ENCODE peak calls at places on chromosomes 13 and 19, in seven cellular contexts. H, F, D, K, V, T and W are unnamed samples.

GRCh38 chr19:50384685-50385535 is 763 bp downstream of the POLD1 start:
- DNase-seq in H (no peak), F (no peak), D (no peak), K (peak; percentile 37), V (no peak), T (no peak), W (peak; percentile 57)

GRCh38 chr13:102128216-102128800 is 273.5 kb downstream of the FGF14 start:
- DNase-seq in H (no peak), F (no peak), D (no peak), K (no peak), V (no peak), T (no peak), W (peak; percentile 98)

GRCh38 chr19:16449330-16449961 is 22.3 kb downstream of the EPS15L1 start:
- DNase-seq in H (no peak), F (no peak), D (no peak), K (no peak), V (no peak), T (no peak), W (no peak)

GRCh38 chr13:109577191-109577700 is 209.1 kb downstream of the IRS2 start:
- DNase-seq in H (no peak), F (no peak), D (no peak), K (no peak), V (no peak), T (no peak), W (no peak)

GRCh38 chr13:26980099-26981031 is 191.2 kb downstream of the USP12 start:
- DNase-seq in H (no peak), F (no peak), D (no peak), K (no peak), V (no peak), T (no peak), W (no peak)

GRCh38 chr13:63463782-63464610 is 2048.3 kb upstream of the PCDH20 start:
- DNase-seq in H (no peak), F (no peak), D (no peak), K (no peak), V (no peak), T (no peak), W (peak; percentile 88)

GRCh38 chr13:113902536-113902935 is 38.7 kb upstream of the GAS6 start:
- DNase-seq in H (no peak), F (no peak), D (no peak), K (no peak), V (no peak), T (no peak), W (no peak)

GRCh38 chr19:17194608-17195007 is 20.5 kb upstream of the USE1 start:
- DNase-seq in H (no peak), F (no peak), D (no peak), K (no peak), V (no peak), T (no peak), W (no peak)

GRCh38 chr19:6997679-6998445 is 23.4 kb downstream of the MBD3L2B start:
- DNase-seq in H (no peak), F (peak; percentile 49), D (no peak), K (no peak), V (no peak), T (no peak), W (no peak)

GRCh38 chr13:27821566-27821965 is 29.3 kb downstream of the GSX1 start:
- DNase-seq in H (no peak), F (no peak), D (no peak), K (no peak), V (no peak), T (no peak), W (no peak)

GRCh38 chr13:102769679-102770078 is 3.9 kb downstream of the TEX30 start:
- DNase-seq in H (no peak), F (no peak), D (no peak), K (no peak), V (no peak), T (no peak), W (peak; percentile 3)

GRCh38 chr19:14149509-14149994 is 13.2 kb upstream of the ASF1B start:
- DNase-seq in H (no peak), F (no peak), D (peak; percentile 51), K (no peak), V (no peak), T (peak; percentile 15), W (no peak)

GRCh38 chr19:45440873-45441654 is 17.3 kb upstream of the ERCC1 start:
- DNase-seq in H (no peak), F (no peak), D (no peak), K (no peak), V (no peak), T (no peak), W (no peak)

GRCh38 chr13:83845121-83845520 is 37.2 kb downstream of the SLITRK1 start:
- DNase-seq in H (no peak), F (no peak), D (no peak), K (no peak), V (no peak), T (no peak), W (no peak)

GRCh38 chr19:21569497-21569870 is 64.1 kb downstream of the ZNF429 start:
- DNase-seq in H (no peak), F (no peak), D (peak; percentile 33), K (no peak), V (no peak), T (no peak), W (no peak)

GRCh38 chr19:6765738-6766356 is 1.4 kb downstream of the SH2D3A start:
- DNase-seq in H (no peak), F (no peak), D (no peak), K (no peak), V (no peak), T (no peak), W (peak; percentile 96)

GRCh38 chr19:35355851-35356460 is 2.3 kb upstream of the FFAR3 start:
- DNase-seq in H (no peak), F (no peak), D (no peak), K (no peak), V (no peak), T (no peak), W (no peak)

GRCh38 chr19:45524575-45525129 is 17.4 kb downstream of the VASP start:
- DNase-seq in H (no peak), F (no peak), D (no peak), K (no peak), V (no peak), T (no peak), W (no peak)

GRCh38 chr13:113954046-113954841 is 19.6 kb downstream of the C13orf46 start:
- DNase-seq in H (no peak), F (no peak), D (no peak), K (no peak), V (no peak), T (no peak), W (no peak)

GRCh38 chr13:23871616-23872220 is 17.5 kb downstream of the MIPEP start:
- DNase-seq in H (no peak), F (no peak), D (no peak), K (no peak), V (no peak), T (no peak), W (no peak)

GRCh38 chr19:1978346-1978894 is 37.1 kb downstream of the BTBD2 start:
- DNase-seq in H (no peak), F (no peak), D (no peak), K (no peak), V (no peak), T (no peak), W (no peak)

GRCh38 chr13:45412274-45413049 is 5.7 kb downstream of the SLC25A30 start:
- DNase-seq in H (no peak), F (no peak), D (no peak), K (no peak), V (no peak), T (no peak), W (no peak)

GRCh38 chr19:10290876-10291553 is 1.3 kb downstream of the ICAM5 start:
- DNase-seq in H (no peak), F (no peak), D (no peak), K (no peak), V (no peak), T (no peak), W (peak; percentile 41)

GRCh38 chr19:55210120-55210493 is 806 bp upstream of the PTPRH start:
- DNase-seq in H (no peak), F (no peak), D (no peak), K (peak; percentile 90), V (no peak), T (no peak), W (peak; percentile 94)

GRCh38 chr19:55112781-55113569 is 4.5 kb downstream of the PPP1R12C start:
- DNase-seq in H (no peak), F (no peak), D (no peak), K (no peak), V (no peak), T (no peak), W (no peak)